ENCODE peak calls at places on chromosomes 13 and 19, in eight cellular contexts. One of them, this sample, is unnamed.
A peak's percentile ranks its signal among the peaks of the same experiment; 100 is the strongest.

GRCh38 chr13:39016789-39017188 is 21.1 kb downstream of the PROSER1 start:
- DNase-seq in Calu3: no peak
- DNase-seq in progenitor cell of endocrine pancreas: no peak
- DNase-seq in bronchial epithelial cell: peak; percentile 35
- DNase-seq in cardiac fibroblast: peak; percentile 45
- DNase-seq in AG09319: no peak
- DNase-seq in H9: no peak
- DNase-seq in A549: peak; percentile 16
- DNase-seq in this sample: peak; percentile 5

GRCh38 chr13:59609421-59609820 is 554.3 kb downstream of the DIAPH3 start:
- DNase-seq in cardiac fibroblast: no peak
- DNase-seq in Calu3: no peak
- DNase-seq in H9: no peak
- DNase-seq in progenitor cell of endocrine pancreas: no peak
- DNase-seq in bronchial epithelial cell: no peak
- DNase-seq in AG09319: no peak
- DNase-seq in A549: no peak
- DNase-seq in this sample: no peak

GRCh38 chr13:48009298-48009697 is 8.2 kb upstream of the SUCLA2 start:
- DNase-seq in progenitor cell of endocrine pancreas: no peak
- DNase-seq in A549: peak; percentile 5
- DNase-seq in cardiac fibroblast: peak; percentile 89
- DNase-seq in AG09319: peak; percentile 65
- DNase-seq in bronchial epithelial cell: peak; percentile 90
- DNase-seq in H9: no peak
- DNase-seq in Calu3: peak; percentile 56
- DNase-seq in this sample: no peak

GRCh38 chr13:98333481-98333880 is 156.4 kb upstream of the RNF113B start:
- DNase-seq in H9: no peak
- DNase-seq in A549: no peak
- DNase-seq in bronchial epithelial cell: no peak
- DNase-seq in progenitor cell of endocrine pancreas: no peak
- DNase-seq in Calu3: no peak
- DNase-seq in cardiac fibroblast: no peak
- DNase-seq in AG09319: no peak
- DNase-seq in this sample: no peak

GRCh38 chr13:46963874-46964273 is 67.0 kb upstream of the HTR2A start:
- DNase-seq in Calu3: no peak
- DNase-seq in H9: no peak
- DNase-seq in A549: no peak
- DNase-seq in progenitor cell of endocrine pancreas: no peak
- DNase-seq in cardiac fibroblast: no peak
- DNase-seq in bronchial epithelial cell: no peak
- DNase-seq in AG09319: no peak
- DNase-seq in this sample: no peak

GRCh38 chr19:33868076-33868735 is 71.5 kb downstream of the KCTD15 start:
- DNase-seq in A549: no peak
- DNase-seq in cardiac fibroblast: no peak
- DNase-seq in AG09319: no peak
- DNase-seq in bronchial epithelial cell: no peak
- DNase-seq in H9: no peak
- DNase-seq in Calu3: no peak
- DNase-seq in progenitor cell of endocrine pancreas: no peak
- DNase-seq in this sample: no peak

GRCh38 chr13:48580185-48580803 is 47.4 kb upstream of the RCBTB2 start:
- DNase-seq in progenitor cell of endocrine pancreas: peak; percentile 57
- DNase-seq in H9: no peak
- DNase-seq in Calu3: peak; percentile 60
- DNase-seq in AG09319: peak; percentile 35
- DNase-seq in bronchial epithelial cell: peak; percentile 64
- DNase-seq in cardiac fibroblast: peak; percentile 79
- DNase-seq in A549: peak; percentile 26
- DNase-seq in this sample: peak; percentile 78

GRCh38 chr13:57123660-57124059 is 17.1 kb upstream of the PRR20A start:
- DNase-seq in AG09319: no peak
- DNase-seq in cardiac fibroblast: peak; percentile 0
- DNase-seq in Calu3: no peak
- DNase-seq in A549: no peak
- DNase-seq in H9: no peak
- DNase-seq in bronchial epithelial cell: no peak
- DNase-seq in progenitor cell of endocrine pancreas: no peak
- DNase-seq in this sample: no peak

GRCh38 chr13:47017476-47017875 is 120.6 kb upstream of the HTR2A start:
- DNase-seq in bronchial epithelial cell: no peak
- DNase-seq in cardiac fibroblast: peak; percentile 63
- DNase-seq in Calu3: no peak
- DNase-seq in H9: no peak
- DNase-seq in progenitor cell of endocrine pancreas: no peak
- DNase-seq in AG09319: no peak
- DNase-seq in A549: no peak
- DNase-seq in this sample: no peak

GRCh38 chr13:45918597-45918996 is 67.0 kb upstream of the SIAH3 start:
- DNase-seq in H9: no peak
- DNase-seq in AG09319: no peak
- DNase-seq in cardiac fibroblast: no peak
- DNase-seq in bronchial epithelial cell: peak; percentile 32
- DNase-seq in Calu3: no peak
- DNase-seq in A549: no peak
- DNase-seq in progenitor cell of endocrine pancreas: no peak
- DNase-seq in this sample: no peak

GRCh38 chr13:108947551-108948030 is 318.2 kb downstream of the MYO16 start:
- DNase-seq in Calu3: no peak
- DNase-seq in AG09319: peak; percentile 85
- DNase-seq in A549: no peak
- DNase-seq in H9: no peak
- DNase-seq in cardiac fibroblast: no peak
- DNase-seq in bronchial epithelial cell: no peak
- DNase-seq in progenitor cell of endocrine pancreas: no peak
- DNase-seq in this sample: no peak

GRCh38 chr19:16118489-16119033 is 6.9 kb downstream of the RAB8A start:
- DNase-seq in bronchial epithelial cell: no peak
- DNase-seq in cardiac fibroblast: no peak
- DNase-seq in Calu3: no peak
- DNase-seq in AG09319: no peak
- DNase-seq in A549: no peak
- DNase-seq in progenitor cell of endocrine pancreas: no peak
- DNase-seq in H9: no peak
- DNase-seq in this sample: no peak

GRCh38 chr13:40059540-40060232 is 404.2 kb downstream of the COG6 start:
- DNase-seq in A549: no peak
- DNase-seq in H9: no peak
- DNase-seq in AG09319: no peak
- DNase-seq in Calu3: no peak
- DNase-seq in bronchial epithelial cell: peak; percentile 79
- DNase-seq in progenitor cell of endocrine pancreas: no peak
- DNase-seq in cardiac fibroblast: peak; percentile 63
- DNase-seq in this sample: no peak

GRCh38 chr13:110114351-110114750 is 192.6 kb downstream of the COL4A1 start:
- DNase-seq in A549: no peak
- DNase-seq in cardiac fibroblast: peak; percentile 36
- DNase-seq in AG09319: no peak
- DNase-seq in H9: no peak
- DNase-seq in progenitor cell of endocrine pancreas: no peak
- DNase-seq in bronchial epithelial cell: no peak
- DNase-seq in Calu3: no peak
- DNase-seq in this sample: no peak

GRCh38 chr13:107203146-107203847 is 635.4 kb upstream of the ARGLU1 start:
- DNase-seq in cardiac fibroblast: peak; percentile 11
- DNase-seq in H9: peak; percentile 70
- DNase-seq in Calu3: peak; percentile 1
- DNase-seq in AG09319: no peak
- DNase-seq in progenitor cell of endocrine pancreas: no peak
- DNase-seq in bronchial epithelial cell: no peak
- DNase-seq in A549: peak; percentile 5
- DNase-seq in this sample: peak; percentile 30
- TF ChIP-seq CTCF in cardiac fibroblast: peak; percentile 22
- TF ChIP-seq CTCF in H9: peak; percentile 78
- TF ChIP-seq CTCF in Calu3: no peak
- TF ChIP-seq CTCF in AG09319: peak; percentile 12
- TF ChIP-seq CTCF in progenitor cell of endocrine pancreas: peak; percentile 60
- TF ChIP-seq CTCF in bronchial epithelial cell: no peak
- TF ChIP-seq CTCF in A549: no peak
- TF ChIP-seq CTCF in this sample: peak; percentile 51

GRCh38 chr13:50387124-50387581 is 371.9 kb downstream of the KCNRG start:
- DNase-seq in bronchial epithelial cell: peak; percentile 64
- DNase-seq in Calu3: peak; percentile 30
- DNase-seq in H9: peak; percentile 72
- DNase-seq in AG09319: no peak
- DNase-seq in A549: no peak
- DNase-seq in progenitor cell of endocrine pancreas: no peak
- DNase-seq in cardiac fibroblast: peak; percentile 30
- DNase-seq in this sample: peak; percentile 46
- TF ChIP-seq CTCF in bronchial epithelial cell: peak; percentile 24
- TF ChIP-seq CTCF in Calu3: no peak
- TF ChIP-seq CTCF in H9: peak; percentile 50
- TF ChIP-seq CTCF in AG09319: peak; percentile 13
- TF ChIP-seq CTCF in A549: no peak
- TF ChIP-seq CTCF in progenitor cell of endocrine pancreas: peak; percentile 35
- TF ChIP-seq CTCF in cardiac fibroblast: peak; percentile 5
- TF ChIP-seq CTCF in this sample: no peak

DNA sequence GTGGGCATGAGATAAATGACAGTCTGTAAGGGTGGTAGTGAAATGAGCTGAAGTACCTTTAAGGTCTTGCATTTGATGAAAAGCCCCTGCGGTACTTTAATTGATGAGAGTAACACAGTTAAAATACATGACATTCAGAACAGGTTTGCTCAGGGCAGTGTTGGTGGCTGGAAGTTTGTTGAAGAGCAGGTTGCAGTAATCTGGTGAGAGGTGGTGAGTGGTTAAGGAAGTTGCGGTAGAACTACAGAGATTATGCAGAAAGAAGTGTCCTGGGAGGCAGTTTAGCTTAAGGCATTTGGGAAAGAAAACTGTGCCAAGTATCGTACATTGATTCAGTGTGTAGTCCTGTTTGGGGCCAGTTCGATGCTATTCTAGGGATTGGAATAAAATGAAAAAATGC is 42.6 kb downstream of the SLAIN1 start:
- DNase-seq in H9: no peak
- DNase-seq in cardiac fibroblast: no peak
- DNase-seq in progenitor cell of endocrine pancreas: no peak
- DNase-seq in A549: no peak
- DNase-seq in bronchial epithelial cell: no peak
- DNase-seq in Calu3: no peak
- DNase-seq in AG09319: no peak
- DNase-seq in this sample: no peak
- TF ChIP-seq CTCF in H9: no peak
- TF ChIP-seq CTCF in cardiac fibroblast: no peak
- TF ChIP-seq CTCF in progenitor cell of endocrine pancreas: no peak
- TF ChIP-seq CTCF in A549: no peak
- TF ChIP-seq CTCF in bronchial epithelial cell: no peak
- TF ChIP-seq CTCF in Calu3: no peak
- TF ChIP-seq CTCF in AG09319: no peak
- TF ChIP-seq CTCF in this sample: no peak

GRCh38 chr13:101545521-101545920 is 93.0 kb downstream of the ITGBL1 start:
- DNase-seq in progenitor cell of endocrine pancreas: no peak
- DNase-seq in A549: no peak
- DNase-seq in bronchial epithelial cell: no peak
- DNase-seq in cardiac fibroblast: peak; percentile 43
- DNase-seq in Calu3: no peak
- DNase-seq in H9: no peak
- DNase-seq in AG09319: no peak
- DNase-seq in this sample: no peak
- TF ChIP-seq CTCF in progenitor cell of endocrine pancreas: no peak
- TF ChIP-seq CTCF in A549: no peak
- TF ChIP-seq CTCF in bronchial epithelial cell: no peak
- TF ChIP-seq CTCF in cardiac fibroblast: peak; percentile 36
- TF ChIP-seq CTCF in Calu3: no peak
- TF ChIP-seq CTCF in H9: no peak
- TF ChIP-seq CTCF in AG09319: no peak
- TF ChIP-seq CTCF in this sample: no peak

GRCh38 chr19:37691881-37692504 is 27.6 kb downstream of the ZNF607 start:
- DNase-seq in cardiac fibroblast: peak; percentile 86
- DNase-seq in H9: peak; percentile 88
- DNase-seq in Calu3: no peak
- DNase-seq in A549: no peak
- DNase-seq in bronchial epithelial cell: peak; percentile 48
- DNase-seq in AG09319: peak; percentile 54
- DNase-seq in progenitor cell of endocrine pancreas: peak; percentile 74
- DNase-seq in this sample: peak; percentile 66
- TF ChIP-seq CTCF in cardiac fibroblast: no peak
- TF ChIP-seq CTCF in H9: peak; percentile 31
- TF ChIP-seq CTCF in Calu3: no peak
- TF ChIP-seq CTCF in A549: no peak
- TF ChIP-seq CTCF in bronchial epithelial cell: no peak
- TF ChIP-seq CTCF in AG09319: no peak
- TF ChIP-seq CTCF in progenitor cell of endocrine pancreas: peak; percentile 32
- TF ChIP-seq CTCF in this sample: no peak

GRCh38 chr19:14473073-14473790 is 1.9 kb downstream of the PTGER1 start:
- DNase-seq in A549: no peak
- DNase-seq in cardiac fibroblast: no peak
- DNase-seq in progenitor cell of endocrine pancreas: no peak
- DNase-seq in bronchial epithelial cell: no peak
- DNase-seq in AG09319: no peak
- DNase-seq in Calu3: no peak
- DNase-seq in H9: peak; percentile 66
- DNase-seq in this sample: no peak
- TF ChIP-seq CTCF in A549: no peak
- TF ChIP-seq CTCF in cardiac fibroblast: no peak
- TF ChIP-seq CTCF in progenitor cell of endocrine pancreas: no peak
- TF ChIP-seq CTCF in bronchial epithelial cell: no peak
- TF ChIP-seq CTCF in AG09319: no peak
- TF ChIP-seq CTCF in Calu3: no peak
- TF ChIP-seq CTCF in H9: no peak
- TF ChIP-seq CTCF in this sample: no peak

DNA sequence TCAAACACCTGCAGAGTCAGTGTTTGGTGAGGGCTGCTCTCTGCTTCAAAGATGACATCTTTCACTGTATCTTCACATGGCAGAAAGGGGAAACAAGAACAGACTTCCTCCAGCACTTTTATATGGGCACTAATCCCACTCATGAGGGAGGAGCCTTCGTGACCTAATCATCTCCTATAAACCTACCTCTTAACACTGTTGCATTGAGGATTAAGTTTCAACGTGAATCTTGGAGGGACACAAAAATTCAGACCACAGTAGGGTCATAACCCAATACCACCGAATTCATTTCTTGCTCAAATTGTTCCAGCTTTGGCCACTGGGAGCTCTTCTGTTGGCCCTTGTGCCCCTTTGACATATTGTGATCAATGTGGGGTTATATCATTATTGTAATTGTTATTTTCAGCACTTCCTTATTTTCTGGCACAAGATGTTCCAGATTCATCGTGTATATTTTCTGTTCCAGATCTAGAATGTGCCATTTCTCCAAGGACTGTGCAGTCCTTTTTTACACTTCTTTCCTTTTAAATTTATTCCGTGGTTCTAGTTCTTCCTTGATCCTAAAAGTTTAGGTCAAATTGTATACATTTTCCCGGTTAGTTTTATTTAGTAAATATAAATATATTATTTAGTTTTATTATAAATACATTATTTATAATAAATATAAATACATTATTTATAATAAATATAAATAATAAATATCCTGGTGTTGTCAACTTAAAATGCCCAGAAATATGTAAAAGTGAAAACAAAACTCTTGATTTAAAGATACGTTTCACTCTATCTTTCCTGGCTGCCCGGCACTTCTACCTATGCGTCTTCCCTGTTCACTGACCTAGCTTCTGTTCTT is 35.5 kb upstream of the IGFL4 start:
- DNase-seq in H9: no peak
- DNase-seq in progenitor cell of endocrine pancreas: no peak
- DNase-seq in A549: no peak
- DNase-seq in AG09319: no peak
- DNase-seq in Calu3: no peak
- DNase-seq in bronchial epithelial cell: no peak
- DNase-seq in cardiac fibroblast: no peak
- DNase-seq in this sample: no peak
- TF ChIP-seq CTCF in H9: peak; percentile 47
- TF ChIP-seq CTCF in progenitor cell of endocrine pancreas: peak; percentile 20
- TF ChIP-seq CTCF in A549: peak; percentile 14
- TF ChIP-seq CTCF in AG09319: no peak
- TF ChIP-seq CTCF in Calu3: no peak
- TF ChIP-seq CTCF in bronchial epithelial cell: no peak
- TF ChIP-seq CTCF in cardiac fibroblast: no peak
- TF ChIP-seq CTCF in this sample: no peak

GRCh38 chr13:113862766-113863510 is 938 bp downstream of the GAS6 start:
- DNase-seq in A549: peak; percentile 32
- DNase-seq in progenitor cell of endocrine pancreas: no peak
- DNase-seq in H9: peak; percentile 60
- DNase-seq in cardiac fibroblast: peak; percentile 45
- DNase-seq in AG09319: no peak
- DNase-seq in bronchial epithelial cell: no peak
- DNase-seq in Calu3: no peak
- DNase-seq in this sample: peak; percentile 53
- TF ChIP-seq CTCF in A549: no peak
- TF ChIP-seq CTCF in progenitor cell of endocrine pancreas: peak; percentile 4
- TF ChIP-seq CTCF in H9: no peak
- TF ChIP-seq CTCF in cardiac fibroblast: no peak
- TF ChIP-seq CTCF in AG09319: peak; percentile 17
- TF ChIP-seq CTCF in bronchial epithelial cell: no peak
- TF ChIP-seq CTCF in Calu3: no peak
- TF ChIP-seq CTCF in this sample: no peak

This sample was measured in nephron progenitor cell.